ENCODE peak calls at places on chromosomes 7 and 10, in six cellular contexts. H is left ventricle myocardium inferior; Y is esophagus muscularis mucosa; S is CD4-positive, alpha-beta memory T cell; T is hepatocyte; Q is prostate gland. M is an unnamed sample.

GRCh38 chr7:226281-226882 is 34.0 kb downstream of the FAM20C start:
- DNase-seq in T (peak), H (no peak), S (no peak), Q (no peak), Y (no peak), M (no peak)

GRCh38 chr7:156969972-156970420 is 20.5 kb downstream of the NOM1 start:
- DNase-seq in Y (no peak), T (no peak), S (no peak), H (no peak), Q (peak), M (no peak)

GRCh38 chr10:81662837-81663236 is 212.2 kb upstream of the NRG3 start:
- DNase-seq in Y (no peak), H (no peak), Q (no peak), T (no peak), S (no peak), M (no peak)

GRCh38 chr7:86469680-86470295 is 173.9 kb upstream of the GRM3 start:
- DNase-seq in S (peak), Y (no peak), Q (peak), T (peak), H (no peak), M (no peak)

GRCh38 chr10:33039167-33039566 is 81.1 kb upstream of the ITGB1 start:
- DNase-seq in S (no peak), Q (no peak), Y (no peak), H (no peak), T (no peak), M (no peak)

GRCh38 chr10:48885376-48885775 is 54.3 kb downstream of the LRRC18 start:
- DNase-seq in H (no peak), S (no peak), Y (peak), Q (no peak), T (peak), M (no peak)

GRCh38 chr10:119250641-119251314 is 43.4 kb downstream of the GRK5 start:
- DNase-seq in T (no peak), Q (no peak), S (no peak), H (no peak), Y (no peak), M (no peak)

GRCh38 chr7:132520591-132520990 is 55.7 kb downstream of the PLXNA4 start:
- DNase-seq in T (no peak), S (no peak), Q (no peak), H (no peak), Y (no peak), M (no peak)

GRCh38 chr7:149725426-149725821 is 48.0 kb downstream of the ZNF467 start:
- DNase-seq in T (no peak), H (no peak), S (no peak), Q (no peak), Y (no peak), M (no peak)

GRCh38 chr7:147308539-147308938 is 1191.9 kb downstream of the CNTNAP2 start:
- DNase-seq in S (no peak), T (no peak), Q (no peak), Y (no peak), H (no peak), M (no peak)

GRCh38 chr10:4546500-4546899 is 279.5 kb upstream of the AKR1E2 start:
- DNase-seq in T (peak), S (no peak), H (no peak), Q (no peak), Y (no peak), M (no peak)

GRCh38 chr7:4888161-4888560 is 4.6 kb upstream of the RADIL start:
- DNase-seq in Y (no peak), T (no peak), S (no peak), H (no peak), Q (no peak), M (no peak)

GRCh38 chr7:77697535-77697831 is 1.2 kb downstream of the RSBN1L start:
- DNase-seq in Q (no peak), S (peak), T (no peak), H (peak), Y (no peak), M (no peak)

GRCh38 chr7:5704534-5704922 is 76.9 kb downstream of the RNF216 start:
- DNase-seq in Y (peak), S (peak), H (peak), T (peak), Q (peak), M (peak)

GRCh38 chr7:17275749-17276671 is 22.4 kb upstream of the AHR start:
- DNase-seq in T (peak), Y (no peak), H (no peak), S (no peak), Q (peak), M (no peak)

GRCh38 chr7:95478139-95479037 is 7.4 kb upstream of the ASB4 start:
- DNase-seq in Q (no peak), Y (no peak), H (no peak), S (no peak), T (peak), M (no peak)

GRCh38 chr7:51138121-51139085 is 178.2 kb downstream of the COBL start:
- DNase-seq in Q (no peak), H (no peak), S (no peak), T (no peak), Y (peak), M (no peak)

GRCh38 chr7:139993169-139993568 is 69.6 kb downstream of the PARP12 start:
- DNase-seq in Q (no peak), H (no peak), S (no peak), Y (no peak), T (no peak), M (no peak)

GRCh38 chr10:103281753-103282152 is 4.8 kb downstream of the INA start:
- DNase-seq in T (peak), H (no peak), S (no peak), Q (no peak), Y (no peak), M (no peak)

GRCh38 chr10:72588266-72588665 is 37.6 kb downstream of the MICU1 start:
- DNase-seq in Y (no peak), H (no peak), T (no peak), Q (no peak), S (no peak), M (no peak)

GRCh38 chr10:1567742-1568495 is 169.4 kb downstream of the ADARB2 start:
- DNase-seq in Y (no peak), Q (no peak), S (no peak), H (no peak), T (no peak), M (no peak)

GRCh38 chr10:30573714-30574422 is 55.7 kb downstream of the LYZL2 start:
- DNase-seq in S (no peak), Q (no peak), H (no peak), T (no peak), Y (no peak), M (no peak)

GRCh38 chr10:7121154-7121797 is 289.6 kb downstream of the SFMBT2 start:
- DNase-seq in T (peak), H (peak), Q (peak), S (peak), Y (no peak), M (peak)

GRCh38 chr7:105985821-105986220 is 22.8 kb downstream of the CDHR3 start:
- DNase-seq in S (no peak), Q (no peak), Y (no peak), T (no peak), H (no peak), M (no peak)

GRCh38 chr10:932589-932988 is 1.1 kb upstream of the LARP4B start:
- DNase-seq in T (no peak), H (no peak), Q (no peak), Y (no peak), S (no peak), M (no peak)

GRCh38 chr7:1713502-1714484 is 43.7 kb downstream of the ELFN1 start:
- DNase-seq in Y (no peak), T (peak), Q (no peak), S (no peak), H (peak), M (no peak)

GRCh38 chr7:94368371-94368791 is 26.3 kb upstream of the COL1A2 start:
- DNase-seq in T (peak), S (no peak), H (no peak), Y (no peak), Q (no peak), M (no peak)

GRCh38 chr7:25256424-25256823 is 28.1 kb upstream of the NPVF start:
- DNase-seq in H (no peak), Y (no peak), Q (no peak), S (no peak), T (peak), M (no peak)

DNA sequence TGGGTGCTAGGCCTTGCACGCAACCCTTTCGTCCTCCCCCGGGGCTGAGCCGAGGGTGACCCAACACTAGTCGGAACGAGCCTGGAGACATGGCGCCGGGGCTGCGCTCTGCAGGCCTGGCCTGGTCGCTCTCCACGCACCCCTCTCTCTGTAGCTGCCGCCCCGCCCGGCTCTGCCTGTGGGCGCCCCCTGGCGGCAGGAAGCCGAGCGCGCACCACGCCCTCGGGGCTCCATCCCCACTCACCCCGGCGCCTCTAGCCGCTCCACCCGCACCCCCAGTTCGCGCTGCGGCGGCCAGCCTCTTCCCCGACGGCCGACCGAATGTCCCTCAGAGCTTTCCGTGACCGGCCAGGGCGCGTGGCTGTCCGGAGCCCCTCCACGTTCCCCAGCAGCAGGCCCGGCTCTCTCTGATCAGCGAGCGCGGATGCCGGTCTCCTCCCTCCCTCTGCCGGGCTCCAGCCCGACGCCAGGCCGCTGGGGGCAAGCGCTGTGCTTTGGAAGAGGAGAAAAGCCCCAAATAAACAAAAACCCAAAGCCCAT is 29.1 kb upstream of the KCNK18 start:
- DNase-seq in T (peak), Q (no peak), Y (no peak), H (peak), S (peak), M (peak)
- H3K4me3 ChIP-seq in T (no peak), Q (no peak), Y (peak), H (peak), S (no peak), M (peak)

GRCh38 chr7:30166841-30167235 is 32.1 kb downstream of the MTURN start:
- DNase-seq in T (no peak), H (no peak), Y (no peak), Q (no peak), S (no peak), M (no peak)

GRCh38 chr7:30163231-30163894 is 28.6 kb downstream of the MTURN start:
- DNase-seq in Q (no peak), H (no peak), S (no peak), T (no peak), Y (no peak), M (no peak)

GRCh38 chr7:30164567-30164966 is 29.8 kb downstream of the MTURN start:
- DNase-seq in Q (peak), Y (no peak), H (no peak), S (no peak), T (peak), M (no peak)

GRCh38 chr7:30166155-30166840 is 31.5 kb downstream of the MTURN start:
- DNase-seq in H (no peak), T (peak), Q (peak), Y (no peak), S (no peak), M (no peak)

GRCh38 chr7:30165590-30165989 is 30.8 kb downstream of the MTURN start:
- DNase-seq in H (no peak), Y (no peak), S (no peak), Q (peak), T (no peak), M (no peak)
- H3K27ac ChIP-seq in H (no peak), Y (no peak), S (no peak), Q (peak), T (no peak), M (no peak)

GRCh38 chr10:17202506-17202905 is 1.0 kb upstream of the TRDMT1 start:
- DNase-seq in S (no peak), T (no peak), Y (no peak), Q (no peak), H (no peak), M (no peak)
- H3K4me3 ChIP-seq in S (no peak), T (no peak), Y (no peak), Q (no peak), H (no peak), M (no peak)

DNA sequence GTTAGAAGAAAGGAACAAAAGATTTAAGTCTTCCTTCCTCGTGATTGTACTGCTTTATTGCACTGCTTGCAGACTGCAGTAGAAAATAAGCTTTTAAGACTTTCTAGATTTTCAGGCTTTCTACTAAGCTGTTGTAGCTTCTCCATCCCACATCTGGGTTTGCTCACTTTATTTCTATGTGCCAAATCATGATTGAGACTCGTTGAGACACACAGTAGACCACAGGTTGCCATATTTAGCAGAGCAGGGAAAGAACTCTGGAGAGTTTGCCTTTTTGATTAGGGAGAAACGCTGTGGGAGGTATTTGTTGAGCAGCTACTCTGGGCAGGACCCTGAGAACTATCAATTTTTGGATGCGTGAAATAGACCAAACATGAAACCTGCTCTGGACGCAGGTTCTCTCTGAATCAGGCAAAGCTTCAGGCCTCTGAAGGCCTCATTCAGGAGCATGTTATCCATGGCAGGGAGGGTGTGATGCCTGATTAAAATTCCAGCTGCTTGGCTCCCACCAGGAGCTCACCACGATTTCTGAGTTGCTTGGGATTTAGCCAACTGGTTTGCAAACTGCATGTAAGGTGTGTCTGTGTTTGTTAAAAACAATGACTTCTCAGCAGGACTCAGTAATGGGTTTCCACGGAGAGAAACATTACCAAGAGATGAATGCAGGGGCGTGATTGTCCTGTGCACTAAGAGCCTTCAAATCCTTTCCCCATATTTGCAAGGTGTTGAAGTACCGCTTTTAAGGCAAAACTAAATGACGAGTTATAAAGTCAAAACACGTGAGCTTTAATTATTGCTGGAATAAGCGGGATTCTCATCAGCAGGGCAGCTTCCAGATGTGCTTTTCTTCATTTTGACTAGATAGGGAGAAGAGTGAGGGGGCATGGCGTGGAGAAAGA is 88.9 kb upstream of the BTBD16 start:
- DNase-seq in Q (no peak), H (no peak), Y (no peak), S (no peak), T (no peak), M (no peak)
- H3K27ac ChIP-seq in Q (no peak), H (peak), Y (peak), S (no peak), T (peak), M (no peak)

DNA sequence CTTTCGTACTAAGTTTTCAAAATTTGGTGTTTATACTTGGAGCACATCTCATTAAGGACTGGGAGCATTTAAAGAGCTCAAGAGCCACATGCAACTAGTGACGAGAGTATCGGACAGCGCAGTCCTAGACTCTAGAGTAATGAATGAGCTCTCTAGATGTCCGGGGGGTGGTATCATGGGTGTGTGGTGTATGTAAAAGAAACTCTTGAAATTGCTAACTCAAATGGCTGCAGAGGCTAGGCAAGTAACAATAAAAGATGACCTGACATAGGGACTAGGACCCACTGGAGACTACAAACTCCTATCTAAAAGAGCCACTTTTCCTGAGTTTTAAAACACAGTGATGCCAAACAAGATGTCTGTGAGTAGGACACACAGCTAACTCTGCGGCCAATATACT is 14.0 kb downstream of the MYOZ1 start:
- DNase-seq in S (no peak), T (no peak), Q (no peak), H (no peak), Y (no peak), M (no peak)
- H3K4me3 ChIP-seq in S (no peak), T (no peak), Q (no peak), H (no peak), Y (no peak), M (no peak)

GRCh38 chr10:22655312-22655973 is 58.9 kb downstream of the PIP4K2A start:
- DNase-seq in S (peak), Y (no peak), H (no peak), Q (peak), T (peak), M (no peak)
- H3K27ac ChIP-seq in S (peak), Y (no peak), H (no peak), Q (no peak), T (peak), M (peak)